ENCODE peak calls at places on chromosomes 4 and X, in six cellular contexts. One of them, this sample, is unnamed.

GRCh38 chr4:182271731-182272525 is 28.7 kb downstream of the TENM3 start:
- DNase-seq in psoas muscle: no peak
- DNase-seq in ovary: no peak
- DNase-seq in fibroblast of the aortic adventitia: peak; percentile 30
- DNase-seq in OCI-LY7: no peak
- DNase-seq in fibroblast of pulmonary artery: no peak
- DNase-seq in this sample: no peak

GRCh38 chr4:56286763-56287162 is 100.5 kb downstream of the AASDH start:
- DNase-seq in psoas muscle: no peak
- DNase-seq in ovary: no peak
- DNase-seq in fibroblast of the aortic adventitia: no peak
- DNase-seq in OCI-LY7: no peak
- DNase-seq in fibroblast of pulmonary artery: no peak
- DNase-seq in this sample: no peak

GRCh38 chr4:189802884-189803283 is 137.8 kb upstream of the FRG1 start:
- DNase-seq in psoas muscle: no peak
- DNase-seq in ovary: no peak
- DNase-seq in fibroblast of the aortic adventitia: no peak
- DNase-seq in OCI-LY7: no peak
- DNase-seq in fibroblast of pulmonary artery: no peak
- DNase-seq in this sample: no peak

GRCh38 chr4:48270516-48270897 is 869 bp upstream of the TEC start:
- DNase-seq in psoas muscle: no peak
- DNase-seq in ovary: no peak
- DNase-seq in fibroblast of the aortic adventitia: no peak
- DNase-seq in OCI-LY7: no peak
- DNase-seq in fibroblast of pulmonary artery: no peak
- DNase-seq in this sample: no peak

GRCh38 chrX:138006176-138006575 is 440.2 kb downstream of the ZIC3 start:
- DNase-seq in psoas muscle: no peak
- DNase-seq in ovary: no peak
- DNase-seq in fibroblast of the aortic adventitia: no peak
- DNase-seq in OCI-LY7: no peak
- DNase-seq in fibroblast of pulmonary artery: no peak
- DNase-seq in this sample: no peak

GRCh38 chr4:20684852-20685763 is 15.2 kb upstream of the PACRGL start:
- DNase-seq in psoas muscle: no peak
- DNase-seq in ovary: no peak
- DNase-seq in fibroblast of the aortic adventitia: peak; percentile 58
- DNase-seq in OCI-LY7: peak; percentile 48
- DNase-seq in fibroblast of pulmonary artery: peak; percentile 55
- DNase-seq in this sample: peak; percentile 24

GRCh38 chr4:82586055-82586454 is 24.3 kb upstream of the TMEM150C start:
- DNase-seq in psoas muscle: no peak
- DNase-seq in ovary: no peak
- DNase-seq in fibroblast of the aortic adventitia: no peak
- DNase-seq in OCI-LY7: no peak
- DNase-seq in fibroblast of pulmonary artery: no peak
- DNase-seq in this sample: no peak

GRCh38 chr4:24211821-24212220 is 322.0 kb upstream of the PPARGC1A start:
- DNase-seq in psoas muscle: no peak
- DNase-seq in ovary: no peak
- DNase-seq in fibroblast of the aortic adventitia: peak; percentile 52
- DNase-seq in OCI-LY7: no peak
- DNase-seq in fibroblast of pulmonary artery: no peak
- DNase-seq in this sample: no peak

GRCh38 chr4:122700178-122700725 is 32.3 kb upstream of the BBS12 start:
- DNase-seq in psoas muscle: no peak
- DNase-seq in ovary: peak; percentile 93
- DNase-seq in fibroblast of the aortic adventitia: peak; percentile 48
- DNase-seq in OCI-LY7: no peak
- DNase-seq in fibroblast of pulmonary artery: peak; percentile 88
- DNase-seq in this sample: no peak

GRCh38 chr4:176443646-176444409 is 124.1 kb downstream of the SPCS3 start:
- DNase-seq in psoas muscle: no peak
- DNase-seq in ovary: no peak
- DNase-seq in fibroblast of the aortic adventitia: peak; percentile 76
- DNase-seq in OCI-LY7: no peak
- DNase-seq in fibroblast of pulmonary artery: peak; percentile 32
- DNase-seq in this sample: no peak

GRCh38 chr4:78776729-78777555 is 792 bp downstream of the BMP2K start:
- DNase-seq in psoas muscle: peak; percentile 46
- DNase-seq in ovary: peak; percentile 9
- DNase-seq in fibroblast of the aortic adventitia: peak; percentile 60
- DNase-seq in OCI-LY7: peak; percentile 80
- DNase-seq in fibroblast of pulmonary artery: peak; percentile 56
- DNase-seq in this sample: peak; percentile 45

GRCh38 chr4:165982934-165983333 is 109.9 kb downstream of the TLL1 start:
- DNase-seq in psoas muscle: no peak
- DNase-seq in ovary: no peak
- DNase-seq in fibroblast of the aortic adventitia: no peak
- DNase-seq in OCI-LY7: no peak
- DNase-seq in fibroblast of pulmonary artery: no peak
- DNase-seq in this sample: no peak

GRCh38 chrX:23386726-23387125 is 52.1 kb downstream of the PTCHD1 start:
- DNase-seq in psoas muscle: no peak
- DNase-seq in ovary: no peak
- DNase-seq in fibroblast of the aortic adventitia: no peak
- DNase-seq in OCI-LY7: no peak
- DNase-seq in fibroblast of pulmonary artery: no peak
- DNase-seq in this sample: no peak

GRCh38 chrX:102835504-102836146 is 101.4 kb upstream of the RAB40AL start:
- DNase-seq in psoas muscle: no peak
- DNase-seq in ovary: no peak
- DNase-seq in fibroblast of the aortic adventitia: peak; percentile 55
- DNase-seq in OCI-LY7: peak; percentile 4
- DNase-seq in fibroblast of pulmonary artery: peak; percentile 58
- DNase-seq in this sample: peak; percentile 7

GRCh38 chr4:104457308-104457981 is 37.2 kb downstream of the CXXC4 start:
- DNase-seq in psoas muscle: no peak
- DNase-seq in ovary: no peak
- DNase-seq in fibroblast of the aortic adventitia: no peak
- DNase-seq in OCI-LY7: no peak
- DNase-seq in fibroblast of pulmonary artery: no peak
- DNase-seq in this sample: no peak

GRCh38 chr4:10006236-10006603 is 15.1 kb downstream of the SLC2A9 start:
- DNase-seq in psoas muscle: no peak
- DNase-seq in ovary: no peak
- DNase-seq in fibroblast of the aortic adventitia: peak; percentile 56
- DNase-seq in OCI-LY7: peak; percentile 12
- DNase-seq in fibroblast of pulmonary artery: peak; percentile 77
- DNase-seq in this sample: no peak

GRCh38 chrX:19904778-19905367 is 17.5 kb upstream of the SH3KBP1 start:
- DNase-seq in psoas muscle: no peak
- DNase-seq in ovary: no peak
- DNase-seq in fibroblast of the aortic adventitia: peak; percentile 65
- DNase-seq in OCI-LY7: peak; percentile 72
- DNase-seq in fibroblast of pulmonary artery: peak; percentile 63
- DNase-seq in this sample: peak; percentile 71

GRCh38 chr4:34181891-34182290 is 2062.4 kb downstream of the ARAP2 start:
- DNase-seq in psoas muscle: no peak
- DNase-seq in ovary: no peak
- DNase-seq in fibroblast of the aortic adventitia: peak; percentile 78
- DNase-seq in OCI-LY7: no peak
- DNase-seq in fibroblast of pulmonary artery: peak; percentile 96
- DNase-seq in this sample: no peak

GRCh38 chr4:23877758-23878229 is 12.1 kb downstream of the PPARGC1A start:
- DNase-seq in psoas muscle: no peak
- DNase-seq in ovary: peak; percentile 17
- DNase-seq in fibroblast of the aortic adventitia: peak; percentile 15
- DNase-seq in OCI-LY7: no peak
- DNase-seq in fibroblast of pulmonary artery: peak; percentile 16
- DNase-seq in this sample: no peak

GRCh38 chrX:48698306-48698705 is 1.8 kb downstream of the SUV39H1 start:
- DNase-seq in psoas muscle: no peak
- DNase-seq in ovary: no peak
- DNase-seq in fibroblast of the aortic adventitia: no peak
- DNase-seq in OCI-LY7: no peak
- DNase-seq in fibroblast of pulmonary artery: no peak
- DNase-seq in this sample: no peak

GRCh38 chrX:20270557-20270880 is 3.8 kb upstream of the RPS6KA3 start:
- DNase-seq in psoas muscle: no peak
- DNase-seq in ovary: no peak
- DNase-seq in fibroblast of the aortic adventitia: peak; percentile 18
- DNase-seq in OCI-LY7: no peak
- DNase-seq in fibroblast of pulmonary artery: peak; percentile 25
- DNase-seq in this sample: no peak

GRCh38 chr4:146520894-146521542 is 722 bp downstream of the SLC10A7 start:
- DNase-seq in psoas muscle: no peak
- DNase-seq in ovary: no peak
- DNase-seq in fibroblast of the aortic adventitia: peak; percentile 54
- DNase-seq in OCI-LY7: peak; percentile 63
- DNase-seq in fibroblast of pulmonary artery: peak; percentile 65
- DNase-seq in this sample: peak; percentile 49

GRCh38 chr4:68176500-68176899 is 46.8 kb upstream of the TMPRSS11F start:
- DNase-seq in psoas muscle: no peak
- DNase-seq in ovary: no peak
- DNase-seq in fibroblast of the aortic adventitia: no peak
- DNase-seq in OCI-LY7: peak; percentile 1
- DNase-seq in fibroblast of pulmonary artery: peak; percentile 3
- DNase-seq in this sample: no peak
- TF ChIP-seq CTCF in psoas muscle: no peak
- TF ChIP-seq CTCF in ovary: no peak
- TF ChIP-seq CTCF in fibroblast of the aortic adventitia: no peak
- TF ChIP-seq CTCF in OCI-LY7: peak; percentile 28
- TF ChIP-seq CTCF in fibroblast of pulmonary artery: no peak
- TF ChIP-seq CTCF in this sample: no peak

DNA sequence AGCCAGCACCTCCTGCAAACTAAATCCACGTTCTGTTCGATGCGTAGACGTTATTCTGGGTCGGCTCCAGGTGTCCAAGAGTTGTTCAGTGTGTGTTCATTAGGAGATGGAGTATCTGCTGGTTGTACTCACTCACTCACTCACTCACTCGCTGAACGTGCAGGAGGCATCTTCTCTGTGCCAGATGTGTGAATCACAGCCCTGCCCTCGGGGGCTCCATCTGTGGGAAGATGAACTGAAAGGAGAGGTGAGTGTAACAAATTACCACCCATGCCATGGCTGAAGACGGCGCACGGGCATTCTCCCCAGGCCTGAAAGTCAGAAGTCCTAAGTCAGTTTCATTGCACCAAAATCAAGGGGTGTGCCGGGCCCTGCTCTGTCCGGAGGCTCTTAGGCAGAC is 16.1 kb downstream of the NSG1 start:
- DNase-seq in psoas muscle: no peak
- DNase-seq in ovary: no peak
- DNase-seq in fibroblast of the aortic adventitia: no peak
- DNase-seq in OCI-LY7: no peak
- DNase-seq in fibroblast of pulmonary artery: no peak
- DNase-seq in this sample: no peak
- TF ChIP-seq CTCF in psoas muscle: no peak
- TF ChIP-seq CTCF in ovary: no peak
- TF ChIP-seq CTCF in fibroblast of the aortic adventitia: no peak
- TF ChIP-seq CTCF in OCI-LY7: no peak
- TF ChIP-seq CTCF in fibroblast of pulmonary artery: no peak
- TF ChIP-seq CTCF in this sample: no peak

GRCh38 chr4:25786497-25787065 is 76.2 kb downstream of the SEL1L3 start:
- DNase-seq in psoas muscle: no peak
- DNase-seq in ovary: no peak
- DNase-seq in fibroblast of the aortic adventitia: no peak
- DNase-seq in OCI-LY7: no peak
- DNase-seq in fibroblast of pulmonary artery: no peak
- DNase-seq in this sample: no peak
- TF ChIP-seq CTCF in psoas muscle: no peak
- TF ChIP-seq CTCF in ovary: no peak
- TF ChIP-seq CTCF in fibroblast of the aortic adventitia: no peak
- TF ChIP-seq CTCF in OCI-LY7: no peak
- TF ChIP-seq CTCF in fibroblast of pulmonary artery: no peak
- TF ChIP-seq CTCF in this sample: no peak

GRCh38 chr4:73248416-73248815 is 10.2 kb downstream of the ANKRD17 start:
- DNase-seq in psoas muscle: no peak
- DNase-seq in ovary: no peak
- DNase-seq in fibroblast of the aortic adventitia: no peak
- DNase-seq in OCI-LY7: no peak
- DNase-seq in fibroblast of pulmonary artery: no peak
- DNase-seq in this sample: no peak

GRCh38 chr4:73252001-73252400 is 6.6 kb downstream of the ANKRD17 start:
- DNase-seq in psoas muscle: no peak
- DNase-seq in ovary: no peak
- DNase-seq in fibroblast of the aortic adventitia: no peak
- DNase-seq in OCI-LY7: no peak
- DNase-seq in fibroblast of pulmonary artery: no peak
- DNase-seq in this sample: no peak

GRCh38 chr4:73250642-73251041 is 8.0 kb downstream of the ANKRD17 start:
- DNase-seq in psoas muscle: no peak
- DNase-seq in ovary: no peak
- DNase-seq in fibroblast of the aortic adventitia: no peak
- DNase-seq in OCI-LY7: no peak
- DNase-seq in fibroblast of pulmonary artery: no peak
- DNase-seq in this sample: no peak

GRCh38 chr4:73248821-73249220 is 9.8 kb downstream of the ANKRD17 start:
- DNase-seq in psoas muscle: no peak
- DNase-seq in ovary: no peak
- DNase-seq in fibroblast of the aortic adventitia: no peak
- DNase-seq in OCI-LY7: no peak
- DNase-seq in fibroblast of pulmonary artery: no peak
- DNase-seq in this sample: no peak

GRCh38 chr4:73251384-73251783 is 7.2 kb downstream of the ANKRD17 start:
- DNase-seq in psoas muscle: no peak
- DNase-seq in ovary: no peak
- DNase-seq in fibroblast of the aortic adventitia: no peak
- DNase-seq in OCI-LY7: no peak
- DNase-seq in fibroblast of pulmonary artery: peak; percentile 25
- DNase-seq in this sample: no peak
- TF ChIP-seq CTCF in psoas muscle: no peak
- TF ChIP-seq CTCF in ovary: no peak
- TF ChIP-seq CTCF in fibroblast of the aortic adventitia: no peak
- TF ChIP-seq CTCF in OCI-LY7: peak; percentile 61
- TF ChIP-seq CTCF in fibroblast of pulmonary artery: peak; percentile 22
- TF ChIP-seq CTCF in this sample: no peak

This sample was measured in GM13977.